ENCODE peak calls at places on chromosomes 11 and 22, in eight cellular contexts. U is bronchial epithelial cell, I is cardiac fibroblast, O is psoas muscle, R is thoracic aorta, B is epithelial cell of esophagus, Y is endodermal cell, L is AG09309. H is an unnamed sample.

GRCh38 chr22:37167981-37168647 is 18.4 kb upstream of the IL2RB start:
- DNase-seq in U (no peak), I (no peak), O (no peak), R (no peak), B (no peak), Y (peak), L (no peak), H (no peak)

GRCh38 chr11:82682003-82682751 is 51.5 kb downstream of the FAM181B start:
- DNase-seq in U (peak), I (peak), O (no peak), R (no peak), B (peak), Y (peak), L (peak), H (peak)

GRCh38 chr11:27307232-27307631 is 55.8 kb downstream of the CCDC34 start:
- DNase-seq in U (peak), I (no peak), O (no peak), R (no peak), B (no peak), Y (no peak), L (no peak), H (no peak)

GRCh38 chr11:11608783-11609232 is 13.0 kb downstream of the GALNT18 start:
- DNase-seq in U (peak), I (peak), O (no peak), R (no peak), B (peak), Y (no peak), L (peak), H (peak)

GRCh38 chr11:27977031-27977430 is 130.9 kb downstream of the KIF18A start:
- DNase-seq in U (peak), I (no peak), O (no peak), R (no peak), B (peak), Y (no peak), L (no peak), H (peak)

GRCh38 chr22:37782340-37783168 is 25.2 kb upstream of the GCAT start:
- DNase-seq in U (peak), I (no peak), O (no peak), R (no peak), B (peak), Y (peak), L (no peak), H (peak)

GRCh38 chr11:14567064-14567651 is 47.0 kb upstream of the PSMA1 start:
- DNase-seq in U (no peak), I (no peak), O (no peak), R (no peak), B (no peak), Y (no peak), L (no peak), H (no peak)

GRCh38 chr22:33544707-33545106 is 375.6 kb downstream of the LARGE1 start:
- DNase-seq in U (no peak), I (peak), O (no peak), R (no peak), B (no peak), Y (no peak), L (no peak), H (peak)

GRCh38 chr11:70788247-70789022 is 390.1 kb downstream of the CTTN start:
- DNase-seq in U (peak), I (peak), O (no peak), R (no peak), B (peak), Y (no peak), L (peak), H (peak)

GRCh38 chr22:19761022-19761499 is 483 bp downstream of the TBX1 start:
- DNase-seq in U (no peak), I (no peak), O (no peak), R (no peak), B (peak), Y (peak), L (no peak), H (no peak)

GRCh38 chr11:43585877-43586608 is 94.5 kb upstream of the HSD17B12 start:
- DNase-seq in U (no peak), I (no peak), O (no peak), R (no peak), B (no peak), Y (no peak), L (no peak), H (no peak)

GRCh38 chr11:73381589-73381988 is 5.4 kb downstream of the RELT start:
- DNase-seq in U (no peak), I (no peak), O (no peak), R (no peak), B (no peak), Y (no peak), L (no peak), H (no peak)

GRCh38 chr11:5808500-5809121 is at the start of gene OR52N2:
- DNase-seq in U (peak), I (peak), O (peak), R (no peak), B (peak), Y (peak), L (peak), H (peak)

GRCh38 chr11:65606876-65607613 is 7.0 kb downstream of the MAP3K11 start:
- DNase-seq in U (peak), I (peak), O (peak), R (peak), B (peak), Y (peak), L (peak), H (peak)

GRCh38 chr11:67433536-67434394 is 3.7 kb downstream of the PTPRCAP start:
- DNase-seq in U (no peak), I (no peak), O (no peak), R (no peak), B (no peak), Y (no peak), L (no peak), H (no peak)

GRCh38 chr11:296206-296975 is 2.9 kb downstream of the IFITM5 start:
- DNase-seq in U (no peak), I (no peak), O (peak), R (no peak), B (no peak), Y (peak), L (no peak), H (no peak)

GRCh38 chr11:133388975-133389568 is 143.2 kb downstream of the OPCML start:
- DNase-seq in U (no peak), I (no peak), O (no peak), R (no peak), B (no peak), Y (no peak), L (no peak), H (no peak)

GRCh38 chr11:121929581-121929980 is 186.4 kb downstream of the BLID start:
- DNase-seq in U (peak), I (peak), O (peak), R (no peak), B (peak), Y (peak), L (no peak), H (peak)

GRCh38 chr11:17601206-17602075 is 54.4 kb downstream of the OTOG start:
- DNase-seq in U (no peak), I (no peak), O (no peak), R (no peak), B (no peak), Y (peak), L (no peak), H (no peak)

GRCh38 chr22:45268167-45268957 is 16.4 kb upstream of the UPK3A start:
- DNase-seq in U (no peak), I (no peak), O (peak), R (no peak), B (no peak), Y (peak), L (no peak), H (no peak)

GRCh38 chr22:46296257-46297150 is at the start of gene GTSE1:
- DNase-seq in U (peak), I (peak), O (peak), R (peak), B (peak), Y (peak), L (peak), H (peak)

GRCh38 chr22:37020192-37020479 is 594 bp downstream of the MPST start:
- DNase-seq in U (peak), I (peak), O (no peak), R (no peak), B (peak), Y (no peak), L (no peak), H (peak)

GRCh38 chr11:126548576-126549272 is 193.2 kb downstream of the ST3GAL4 start:
- DNase-seq in U (no peak), I (no peak), O (no peak), R (no peak), B (no peak), Y (no peak), L (no peak), H (no peak)

GRCh38 chr11:125701858-125702621 is 21.4 kb upstream of the ACRV1 start:
- DNase-seq in U (no peak), I (no peak), O (no peak), R (no peak), B (no peak), Y (peak), L (no peak), H (no peak)

GRCh38 chr11:45988922-45989321 is 66.5 kb downstream of the LARGE2 start:
- DNase-seq in U (no peak), I (no peak), O (no peak), R (no peak), B (no peak), Y (no peak), L (no peak), H (no peak)

GRCh38 chr11:118929496-118930151 is 3.9 kb upstream of the BCL9L start:
- DNase-seq in U (peak), I (peak), O (peak), R (peak), B (peak), Y (peak), L (no peak), H (peak)

GRCh38 chr11:13310443-13310842 is 32.9 kb downstream of the BMAL1 start:
- DNase-seq in U (no peak), I (no peak), O (no peak), R (no peak), B (no peak), Y (no peak), L (no peak), H (no peak)

GRCh38 chr22:28759861-28760560 is 12.5 kb upstream of the CCDC117 start:
- DNase-seq in U (peak), I (no peak), O (no peak), R (no peak), B (peak), Y (peak), L (no peak), H (no peak)

GRCh38 chr11:45048870-45049825 is 97.3 kb upstream of the PRDM11 start:
- DNase-seq in U (no peak), I (peak), O (no peak), R (no peak), B (no peak), Y (no peak), L (no peak), H (no peak)

GRCh38 chr11:64227405-64227956 is 1.4 kb downstream of the NUDT22 start:
- DNase-seq in U (peak), I (peak), O (no peak), R (no peak), B (peak), Y (no peak), L (no peak), H (no peak)
- H3K4me3 ChIP-seq in U (peak), I (peak), O (peak), R (peak), B (peak), Y (peak), L (peak), H (peak)

GRCh38 chr22:30969532-30970355 is 679 bp downstream of the TUG1 start:
- DNase-seq in U (peak), I (peak), O (no peak), R (no peak), B (peak), Y (peak), L (no peak), H (peak)
- TF ChIP-seq CTCF in U (peak), I (peak), O (no peak), R (no peak), B (no peak), Y (no peak), L (no peak), H (peak)

GRCh38 chr11:68508425-68508824 is 47.9 kb downstream of the PPP6R3 start:
- DNase-seq in U (no peak), I (no peak), O (no peak), R (no peak), B (no peak), Y (no peak), L (peak), H (peak)

GRCh38 chr11:68504432-68505066 is 44.0 kb downstream of the PPP6R3 start:
- DNase-seq in U (no peak), I (no peak), O (no peak), R (no peak), B (no peak), Y (no peak), L (no peak), H (peak)

GRCh38 chr11:68506908-68507307 is 46.4 kb downstream of the PPP6R3 start:
- DNase-seq in U (no peak), I (no peak), O (no peak), R (no peak), B (peak), Y (no peak), L (no peak), H (no peak)

GRCh38 chr11:68505596-68505995 is 45.0 kb downstream of the PPP6R3 start:
- DNase-seq in U (no peak), I (peak), O (no peak), R (no peak), B (no peak), Y (no peak), L (peak), H (peak)

DNA sequence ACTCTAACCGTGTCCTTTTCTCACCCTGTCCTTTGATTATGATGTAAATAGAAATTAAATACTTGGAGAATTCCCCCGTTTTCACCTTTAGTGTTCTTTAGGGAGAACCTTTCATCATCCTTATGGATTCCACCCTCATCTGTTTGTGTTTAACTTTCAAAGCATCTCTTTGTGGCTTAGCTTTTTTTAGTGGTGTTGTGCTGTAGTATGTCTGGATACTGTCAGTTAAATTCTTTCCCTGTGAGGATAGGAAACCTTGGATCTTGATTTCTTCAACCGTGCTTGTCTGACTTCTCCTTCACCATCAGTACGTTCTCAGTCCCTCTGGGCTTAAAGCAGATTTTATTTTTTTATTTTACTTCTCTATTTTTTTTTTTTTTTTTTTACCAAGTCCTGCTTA is 48.6 kb downstream of the PPP6R3 start:
- DNase-seq in U (no peak), I (peak), O (no peak), R (no peak), B (no peak), Y (no peak), L (peak), H (peak)
- H3K4me3 ChIP-seq in U (no peak), I (no peak), O (no peak), R (no peak), B (no peak), Y (no peak), L (no peak), H (no peak)

GRCh38 chr22:21711851-21712250 is 23.7 kb downstream of the YPEL1 start:
- DNase-seq in U (no peak), I (no peak), O (no peak), R (no peak), B (no peak), Y (no peak), L (no peak), H (no peak)

GRCh38 chr22:21713428-21714058 is 22.1 kb downstream of the YPEL1 start:
- DNase-seq in U (peak), I (no peak), O (no peak), R (no peak), B (peak), Y (no peak), L (no peak), H (no peak)

GRCh38 chr22:21714059-21714770 is 21.4 kb downstream of the YPEL1 start:
- DNase-seq in U (no peak), I (no peak), O (no peak), R (no peak), B (no peak), Y (no peak), L (no peak), H (no peak)

GRCh38 chr22:21714784-21715183 is 20.8 kb downstream of the YPEL1 start:
- DNase-seq in U (peak), I (no peak), O (no peak), R (no peak), B (peak), Y (no peak), L (no peak), H (no peak)

DNA sequence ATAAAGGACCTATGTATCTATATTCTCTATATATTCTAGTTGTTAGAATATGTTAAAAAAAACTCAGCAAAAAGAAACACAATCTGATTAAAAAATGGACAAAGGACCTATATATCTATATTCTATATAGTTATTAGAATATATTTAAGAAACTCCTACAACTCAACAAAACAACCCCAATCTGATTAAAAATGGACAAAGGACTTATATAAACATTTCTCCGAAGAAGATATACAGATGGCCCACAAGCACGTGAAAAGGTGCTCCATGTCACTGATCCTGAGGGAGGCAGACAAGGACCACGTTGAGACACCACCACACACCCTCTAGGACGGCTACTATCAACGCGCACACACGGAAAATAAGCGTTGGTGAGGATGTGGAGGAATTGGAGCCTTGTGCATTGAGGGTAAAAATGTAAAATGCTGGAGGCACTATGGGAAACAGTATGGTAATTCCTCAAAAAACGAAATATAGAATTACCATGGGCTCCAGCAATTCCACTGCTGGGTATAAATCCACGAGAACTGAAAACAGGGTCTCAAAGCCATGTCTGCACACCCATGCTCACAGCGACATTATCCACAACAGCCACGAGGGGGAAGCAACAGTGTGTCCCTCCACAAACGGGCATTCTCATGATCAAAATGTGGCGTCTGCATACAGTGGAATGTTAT is 22.7 kb downstream of the YPEL1 start:
- DNase-seq in U (peak), I (peak), O (peak), R (no peak), B (peak), Y (peak), L (peak), H (peak)
- TF ChIP-seq CTCF in U (peak), I (peak), O (peak), R (peak), B (peak), Y (peak), L (peak), H (peak)

GRCh38 chr22:24435323-24435645 is 7.9 kb downstream of the ADORA2A start:
- DNase-seq in U (no peak), I (no peak), O (no peak), R (no peak), B (no peak), Y (no peak), L (no peak), H (no peak)
- H3K4me3 ChIP-seq in U (no peak), I (no peak), O (no peak), R (no peak), B (no peak), Y (no peak), L (no peak), H (no peak)

GRCh38 chr22:42902875-42903510 is 45.9 kb upstream of the ARFGAP3 start:
- DNase-seq in U (no peak), I (peak), O (no peak), R (no peak), B (no peak), Y (peak), L (no peak), H (peak)
- TF ChIP-seq CTCF in U (no peak), I (no peak), O (no peak), R (no peak), B (no peak), Y (peak), L (no peak), H (no peak)